ENCODE peak calls at places on chromosomes 5 and 9, in six cellular contexts. One of them, this sample, is unnamed.

GRCh38 chr5:132081458-132081857 is 7.9 kb downstream of the CSF2 start:
- DNase-seq in EH: no peak
- DNase-seq in effector CD4-positive, alpha-beta T cell: no peak
- DNase-seq in kidney epithelial cell: no peak
- DNase-seq in HS-27A: no peak
- DNase-seq in aorta: no peak
- DNase-seq in this sample: no peak

GRCh38 chr9:133718533-133719315 is 19.4 kb downstream of the SARDH start:
- DNase-seq in EH: no peak
- DNase-seq in effector CD4-positive, alpha-beta T cell: no peak
- DNase-seq in HS-27A: no peak
- DNase-seq in kidney epithelial cell: no peak
- DNase-seq in aorta: peak
- DNase-seq in this sample: no peak

GRCh38 chr5:117982691-117983090 is 1005.7 kb downstream of the DTWD2 start:
- DNase-seq in EH: peak
- DNase-seq in aorta: no peak
- DNase-seq in HS-27A: no peak
- DNase-seq in kidney epithelial cell: no peak
- DNase-seq in effector CD4-positive, alpha-beta T cell: no peak
- DNase-seq in this sample: no peak

GRCh38 chr5:122030251-122030650 is 47.8 kb downstream of the LOX start:
- DNase-seq in aorta: no peak
- DNase-seq in kidney epithelial cell: no peak
- DNase-seq in EH: peak
- DNase-seq in HS-27A: no peak
- DNase-seq in effector CD4-positive, alpha-beta T cell: no peak
- DNase-seq in this sample: no peak

GRCh38 chr5:161846731-161847130 is 1.2 kb upstream of the GABRA1 start:
- DNase-seq in HS-27A: no peak
- DNase-seq in effector CD4-positive, alpha-beta T cell: no peak
- DNase-seq in kidney epithelial cell: peak
- DNase-seq in aorta: no peak
- DNase-seq in EH: no peak
- DNase-seq in this sample: no peak

GRCh38 chr9:16552252-16552651 is 318.2 kb downstream of the BNC2 start:
- DNase-seq in kidney epithelial cell: no peak
- DNase-seq in aorta: no peak
- DNase-seq in EH: no peak
- DNase-seq in effector CD4-positive, alpha-beta T cell: no peak
- DNase-seq in HS-27A: no peak
- DNase-seq in this sample: no peak

GRCh38 chr9:15355669-15356068 is 48.7 kb upstream of the TTC39B start:
- DNase-seq in kidney epithelial cell: no peak
- DNase-seq in aorta: no peak
- DNase-seq in EH: no peak
- DNase-seq in effector CD4-positive, alpha-beta T cell: no peak
- DNase-seq in HS-27A: no peak
- DNase-seq in this sample: no peak

GRCh38 chr9:86730165-86730928 is 217.0 kb downstream of the GAS1 start:
- DNase-seq in effector CD4-positive, alpha-beta T cell: no peak
- DNase-seq in kidney epithelial cell: no peak
- DNase-seq in EH: no peak
- DNase-seq in HS-27A: no peak
- DNase-seq in aorta: no peak
- DNase-seq in this sample: no peak

GRCh38 chr5:57181151-57181550 is 7.3 kb downstream of the GPBP1 start:
- DNase-seq in EH: no peak
- DNase-seq in HS-27A: no peak
- DNase-seq in effector CD4-positive, alpha-beta T cell: no peak
- DNase-seq in kidney epithelial cell: no peak
- DNase-seq in aorta: no peak
- DNase-seq in this sample: no peak

GRCh38 chr5:124648902-124649467 is 97.5 kb downstream of the ZNF608 start:
- DNase-seq in HS-27A: no peak
- DNase-seq in kidney epithelial cell: no peak
- DNase-seq in EH: no peak
- DNase-seq in effector CD4-positive, alpha-beta T cell: no peak
- DNase-seq in aorta: no peak
- DNase-seq in this sample: no peak

GRCh38 chr5:177175336-177175735 is 41.8 kb downstream of the NSD1 start:
- DNase-seq in EH: no peak
- DNase-seq in HS-27A: no peak
- DNase-seq in effector CD4-positive, alpha-beta T cell: no peak
- DNase-seq in aorta: no peak
- DNase-seq in kidney epithelial cell: no peak
- DNase-seq in this sample: no peak

GRCh38 chr5:45113726-45114125 is 305.0 kb downstream of the MRPS30 start:
- DNase-seq in kidney epithelial cell: peak
- DNase-seq in EH: no peak
- DNase-seq in aorta: no peak
- DNase-seq in effector CD4-positive, alpha-beta T cell: no peak
- DNase-seq in HS-27A: peak
- DNase-seq in this sample: no peak

GRCh38 chr9:42852133-42852532 is 668.7 kb downstream of the SPATA31A6 start:
- DNase-seq in kidney epithelial cell: no peak
- DNase-seq in aorta: peak
- DNase-seq in HS-27A: peak
- DNase-seq in EH: no peak
- DNase-seq in effector CD4-positive, alpha-beta T cell: no peak
- DNase-seq in this sample: peak

GRCh38 chr5:149489605-149490037 is 61.6 kb downstream of the CSNK1A1 start:
- DNase-seq in kidney epithelial cell: no peak
- DNase-seq in EH: peak
- DNase-seq in effector CD4-positive, alpha-beta T cell: no peak
- DNase-seq in aorta: peak
- DNase-seq in HS-27A: no peak
- DNase-seq in this sample: no peak

GRCh38 chr9:17578911-17579793 is at the start of gene SH3GL2:
- DNase-seq in aorta: no peak
- DNase-seq in effector CD4-positive, alpha-beta T cell: no peak
- DNase-seq in EH: peak
- DNase-seq in HS-27A: no peak
- DNase-seq in kidney epithelial cell: peak
- DNase-seq in this sample: peak

GRCh38 chr9:136091582-136092352 is 3.3 kb downstream of the NACC2 start:
- DNase-seq in EH: peak
- DNase-seq in aorta: no peak
- DNase-seq in effector CD4-positive, alpha-beta T cell: no peak
- DNase-seq in HS-27A: no peak
- DNase-seq in kidney epithelial cell: no peak
- DNase-seq in this sample: no peak

GRCh38 chr9:68949271-68950000 is 64.5 kb downstream of the PRKACG start:
- DNase-seq in HS-27A: no peak
- DNase-seq in aorta: peak
- DNase-seq in kidney epithelial cell: no peak
- DNase-seq in EH: peak
- DNase-seq in effector CD4-positive, alpha-beta T cell: no peak
- DNase-seq in this sample: no peak

GRCh38 chr5:56498759-56499395 is 265.7 kb upstream of the ANKRD55 start:
- DNase-seq in kidney epithelial cell: no peak
- DNase-seq in effector CD4-positive, alpha-beta T cell: no peak
- DNase-seq in HS-27A: no peak
- DNase-seq in EH: no peak
- DNase-seq in aorta: no peak
- DNase-seq in this sample: no peak